ENCODE peak calls at places on chromosome 21, in nine cellular contexts. X, A, N, D, O, Q, P, F and E are unnamed samples.

GRCh38 chr21:44790401-44790800 is 11.2 kb downstream of the UBE2G2 start:
- DNase-seq in N (no peak), X (no peak), O (no peak), F (no peak), P (no peak), A (no peak), Q (no peak), D (no peak), E (no peak)

GRCh38 chr21:31161157-31161556 is 122.9 kb upstream of the KRTAP19-8 start:
- DNase-seq in Q (no peak), O (peak), X (no peak), A (no peak), P (no peak), F (peak), N (no peak), D (no peak), E (no peak)

GRCh38 chr21:37047079-37047478 is 25.8 kb downstream of the PIGP start:
- DNase-seq in O (no peak), A (no peak), Q (no peak), N (no peak), D (no peak), P (no peak), X (no peak), F (peak), E (no peak)

GRCh38 chr21:34603002-34603709 is 11.8 kb downstream of the RCAN1 start:
- DNase-seq in Q (peak), N (peak), O (peak), D (peak), A (peak), X (peak), P (peak), F (peak), E (no peak)

GRCh38 chr21:26007911-26008579 is 162.5 kb downstream of the APP start:
- DNase-seq in D (peak), X (no peak), A (no peak), P (no peak), N (no peak), F (no peak), Q (no peak), O (no peak), E (no peak)

GRCh38 chr21:31872452-31873274 is at the start of gene HUNK:
- DNase-seq in F (no peak), Q (no peak), P (peak), N (peak), X (no peak), A (peak), O (peak), D (no peak), E (no peak)

GRCh38 chr21:16125274-16125673 is 395.5 kb downstream of the USP25 start:
- DNase-seq in P (no peak), Q (no peak), O (peak), D (peak), F (no peak), A (no peak), N (no peak), X (no peak), E (no peak)

GRCh38 chr21:16913010-16913409 is 599.8 kb upstream of the CXADR start:
- DNase-seq in X (no peak), F (peak), N (no peak), D (no peak), A (no peak), Q (no peak), O (peak), P (no peak), E (no peak)

GRCh38 chr21:36681117-36681631 is 17.7 kb upstream of the SIM2 start:
- DNase-seq in D (no peak), Q (no peak), O (no peak), P (no peak), F (no peak), N (no peak), A (no peak), X (no peak), E (no peak)

GRCh38 chr21:14589855-14590563 is 43.9 kb upstream of the SAMSN1 start:
- DNase-seq in A (no peak), O (no peak), F (no peak), P (no peak), X (no peak), N (no peak), Q (no peak), D (no peak), E (no peak)

GRCh38 chr21:26490771-26491170 is 82.3 kb downstream of the CYYR1 start:
- DNase-seq in X (no peak), N (no peak), P (no peak), A (no peak), Q (no peak), D (no peak), F (no peak), O (no peak), E (no peak)

GRCh38 chr21:15631342-15631741 is 98.4 kb upstream of the USP25 start:
- DNase-seq in N (no peak), D (peak), F (peak), Q (no peak), O (no peak), P (no peak), A (peak), X (peak), E (peak)

GRCh38 chr21:25908495-25908894 is 173.7 kb downstream of the GABPA start:
- DNase-seq in A (no peak), X (no peak), P (no peak), F (no peak), Q (no peak), O (no peak), D (no peak), N (no peak), E (no peak)

GRCh38 chr21:27291006-27291405 is 324.1 kb upstream of the ADAMTS5 start:
- DNase-seq in O (no peak), X (no peak), Q (no peak), F (no peak), P (no peak), N (no peak), D (no peak), A (no peak), E (no peak)

GRCh38 chr21:40936151-40936550 is 89.2 kb upstream of the DSCAM start:
- DNase-seq in N (no peak), O (no peak), F (peak), D (no peak), Q (no peak), P (no peak), A (no peak), X (no peak), E (no peak)

GRCh38 chr21:16891821-16892220 is 621.0 kb upstream of the CXADR start:
- DNase-seq in D (peak), Q (no peak), N (no peak), F (peak), O (no peak), A (no peak), X (peak), P (no peak), E (peak)

GRCh38 chr21:26118928-26119540 is 51.5 kb downstream of the APP start:
- DNase-seq in F (no peak), N (no peak), A (no peak), O (no peak), D (no peak), Q (no peak), P (no peak), X (no peak), E (no peak)

GRCh38 chr21:34799092-34799491 is 130.3 kb downstream of the CLIC6 start:
- DNase-seq in P (no peak), D (no peak), X (no peak), O (no peak), F (no peak), A (no peak), Q (no peak), N (no peak), E (no peak)

GRCh38 chr21:29152936-29153335 is 22.5 kb downstream of the MAP3K7CL start:
- DNase-seq in D (no peak), A (no peak), P (no peak), X (no peak), F (peak), O (no peak), N (no peak), Q (no peak), E (no peak)

GRCh38 chr21:15015622-15016471 is 49.0 kb downstream of the NRIP1 start:
- DNase-seq in N (no peak), O (no peak), X (peak), Q (no peak), A (peak), P (no peak), D (peak), F (peak), E (peak)

GRCh38 chr21:39885119-39885848 is 18.0 kb downstream of the PCP4 start:
- DNase-seq in Q (no peak), N (no peak), P (peak), O (peak), D (no peak), F (no peak), A (no peak), X (no peak), E (no peak)

GRCh38 chr21:41481191-41481590 is 26.8 kb downstream of the TMPRSS2 start:
- DNase-seq in F (no peak), Q (no peak), P (no peak), N (no peak), X (peak), O (no peak), A (no peak), D (no peak), E (peak)

GRCh38 chr21:34885636-34886553 is 163.2 kb downstream of the RUNX1 start:
- DNase-seq in A (no peak), X (no peak), O (no peak), D (no peak), Q (no peak), P (peak), N (no peak), F (peak), E (no peak)

GRCh38 chr21:16330340-16331319 is 600.8 kb downstream of the USP25 start:
- DNase-seq in A (peak), Q (no peak), D (peak), F (peak), P (no peak), X (peak), O (peak), N (no peak), E (peak)

GRCh38 chr21:40732243-40732642 is 114.7 kb downstream of the DSCAM start:
- DNase-seq in D (peak), Q (no peak), A (no peak), N (no peak), X (no peak), F (no peak), O (no peak), P (no peak), E (peak)

GRCh38 chr21:26832513-26832912 is 12.7 kb downstream of the ADAMTS1 start:
- DNase-seq in P (no peak), X (no peak), D (no peak), F (no peak), O (no peak), A (no peak), N (no peak), Q (no peak), E (no peak)

GRCh38 chr21:17514124-17514481 is 1.3 kb downstream of the CXADR start:
- DNase-seq in F (peak), D (no peak), Q (no peak), P (no peak), A (no peak), N (no peak), O (no peak), X (no peak), E (no peak)

GRCh38 chr21:18114735-18115134 is 129.9 kb upstream of the CHODL start:
- DNase-seq in P (no peak), N (no peak), F (no peak), O (no peak), D (no peak), X (no peak), Q (no peak), A (no peak), E (no peak)

GRCh38 chr21:34351786-34352241 is 12.0 kb upstream of the KCNE2 start:
- DNase-seq in X (no peak), D (no peak), O (peak), Q (no peak), N (no peak), A (peak), P (no peak), F (peak), E (no peak)

GRCh38 chr21:44427241-44428120 is 27.8 kb upstream of the LRRC3 start:
- DNase-seq in D (no peak), O (no peak), X (no peak), A (no peak), P (no peak), Q (no peak), N (peak), F (no peak), E (no peak)

GRCh38 chr21:29194342-29194741 is 63.9 kb downstream of the MAP3K7CL start:
- DNase-seq in P (no peak), A (no peak), F (no peak), O (no peak), D (no peak), Q (no peak), N (no peak), X (no peak), E (no peak)

GRCh38 chr21:44370027-44370735 is 16.8 kb downstream of the TRPM2 start:
- DNase-seq in D (peak), F (peak), P (peak), X (no peak), O (peak), A (peak), N (no peak), Q (no peak), E (no peak)

GRCh38 chr21:34707876-34708325 is 39.1 kb downstream of the CLIC6 start:
- DNase-seq in A (no peak), F (no peak), D (no peak), P (no peak), Q (no peak), N (no peak), O (no peak), X (no peak), E (no peak)

GRCh38 chr21:14685568-14685967 is 139.5 kb upstream of the SAMSN1 start:
- DNase-seq in D (no peak), O (no peak), Q (no peak), A (no peak), P (no peak), F (no peak), X (no peak), N (no peak), E (no peak)

DNA sequence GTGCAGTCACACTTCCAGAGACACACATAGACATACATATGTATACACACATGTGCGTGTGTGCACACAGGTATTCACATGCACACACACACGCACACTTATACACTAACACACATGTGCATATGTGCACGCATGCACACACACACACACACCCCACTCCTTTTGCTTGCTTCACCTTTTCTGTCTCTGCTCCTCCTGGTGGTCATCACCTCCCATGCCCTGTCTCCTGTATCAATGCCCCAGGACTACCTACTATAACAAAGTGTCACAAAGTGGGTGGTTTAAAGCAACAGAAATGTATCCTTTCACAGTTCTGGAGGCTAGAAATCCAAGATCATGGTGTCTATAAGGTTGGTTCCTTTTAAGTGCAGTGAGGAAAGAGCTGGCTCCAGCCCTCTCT is 27.4 kb downstream of the ETS2 start:
- DNase-seq in N (no peak), X (no peak), Q (no peak), F (no peak), O (no peak), P (no peak), A (no peak), D (no peak), E (no peak)
- TF ChIP-seq CTCF in N (no peak), X (no peak), Q (no peak), F (no peak), O (peak), P (no peak), A (no peak), D (peak), E (no peak)

DNA sequence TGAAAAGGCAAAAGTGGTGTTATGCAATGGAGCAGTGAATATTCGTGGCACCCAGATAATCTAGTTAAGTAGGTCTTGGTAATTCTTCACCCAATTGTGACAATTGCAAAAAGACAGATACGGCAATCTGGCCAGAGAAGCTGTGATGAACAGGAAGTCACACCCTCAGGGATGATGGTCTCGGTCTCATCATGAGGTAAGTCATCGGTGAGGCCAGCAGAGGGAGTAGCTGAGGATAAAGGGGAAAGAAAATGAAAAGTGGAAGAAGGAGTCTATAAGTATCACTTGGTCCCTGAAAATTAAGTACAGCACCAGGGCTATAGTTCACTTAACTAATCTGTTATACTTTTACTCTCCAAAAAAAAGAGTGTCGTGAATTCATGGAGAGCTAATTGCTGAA is 258.8 kb upstream of the NCAM2 start:
- DNase-seq in P (no peak), Q (no peak), O (peak), X (no peak), N (no peak), D (no peak), F (peak), A (no peak), E (no peak)
- TF ChIP-seq CTCF in P (no peak), Q (no peak), O (peak), X (no peak), N (no peak), D (no peak), F (no peak), A (no peak), E (no peak)

DNA sequence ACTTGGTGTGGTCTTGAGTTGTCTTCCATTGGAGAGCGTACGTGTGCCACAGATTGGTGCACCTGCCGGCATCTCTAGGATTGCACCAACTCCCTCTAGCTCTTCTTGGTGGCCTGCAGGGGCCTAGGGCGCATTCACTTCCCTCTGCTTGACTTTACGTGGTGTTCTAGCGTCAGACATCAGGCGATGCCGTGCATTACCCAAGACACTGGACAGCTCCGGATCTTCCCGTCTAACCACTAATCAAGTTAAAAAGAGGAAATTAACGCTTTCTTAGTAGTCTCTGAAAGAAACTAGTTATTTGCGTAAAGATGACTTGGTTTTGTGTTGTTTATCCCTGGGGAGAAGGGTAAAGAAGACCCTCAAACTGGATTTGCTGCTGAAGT is 510 bp upstream of the IL10RB start:
- DNase-seq in P (peak), A (no peak), D (no peak), O (no peak), F (no peak), X (no peak), Q (peak), N (peak), E (no peak)
- TF ChIP-seq CTCF in P (no peak), A (no peak), D (no peak), O (no peak), F (no peak), X (no peak), Q (no peak), N (no peak), E (no peak)

GRCh38 chr21:45818276-45818903 is 163.2 kb upstream of the COL6A1 start:
- DNase-seq in A (peak), X (peak), Q (peak), P (no peak), O (no peak), F (peak), D (peak), N (no peak), E (no peak)
- TF ChIP-seq CTCF in A (no peak), X (no peak), Q (no peak), P (no peak), O (no peak), F (no peak), D (no peak), N (no peak), E (no peak)

GRCh38 chr21:43322311-43322710 is 104.6 kb downstream of the SIK1 start:
- DNase-seq in P (no peak), A (no peak), Q (no peak), F (no peak), X (no peak), N (no peak), O (no peak), D (no peak), E (no peak)

GRCh38 chr21:43323244-43324005 is 103.5 kb downstream of the SIK1 start:
- DNase-seq in P (peak), Q (peak), N (peak), D (no peak), F (no peak), A (no peak), O (no peak), X (no peak), E (no peak)

GRCh38 chr21:43321611-43322010 is 105.3 kb downstream of the SIK1 start:
- DNase-seq in Q (no peak), A (no peak), P (no peak), D (no peak), X (no peak), N (no peak), F (no peak), O (no peak), E (no peak)

GRCh38 chr21:43321111-43321510 is 105.8 kb downstream of the SIK1 start:
- DNase-seq in D (no peak), F (no peak), P (no peak), O (no peak), Q (no peak), N (no peak), X (no peak), A (no peak), E (no peak)

DNA sequence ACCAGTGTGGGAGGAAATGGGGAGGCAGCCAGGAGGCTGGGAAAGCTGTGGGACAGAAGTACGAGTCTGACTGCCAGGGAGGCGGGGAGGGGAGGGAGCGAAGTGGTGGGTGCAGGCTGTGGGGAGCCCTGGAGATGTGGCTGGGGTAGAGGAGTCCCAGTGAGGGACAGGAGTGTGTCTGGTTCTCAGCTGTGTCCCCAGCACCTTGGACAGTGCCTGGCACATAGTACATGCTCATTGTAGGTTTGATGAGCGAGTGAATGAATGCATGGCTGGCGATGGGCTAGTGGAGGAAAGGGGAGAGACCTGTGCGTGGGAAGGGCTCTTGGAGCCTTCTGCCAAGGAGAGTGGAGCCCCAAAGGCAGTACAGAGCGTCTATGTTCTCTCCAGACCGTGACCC is 104.1 kb downstream of the SIK1 start:
- DNase-seq in A (no peak), P (no peak), F (no peak), O (no peak), N (no peak), X (no peak), D (no peak), Q (no peak), E (no peak)
- TF ChIP-seq CTCF in A (no peak), P (no peak), F (no peak), O (no peak), N (no peak), X (no peak), D (no peak), Q (no peak), E (no peak)

DNA sequence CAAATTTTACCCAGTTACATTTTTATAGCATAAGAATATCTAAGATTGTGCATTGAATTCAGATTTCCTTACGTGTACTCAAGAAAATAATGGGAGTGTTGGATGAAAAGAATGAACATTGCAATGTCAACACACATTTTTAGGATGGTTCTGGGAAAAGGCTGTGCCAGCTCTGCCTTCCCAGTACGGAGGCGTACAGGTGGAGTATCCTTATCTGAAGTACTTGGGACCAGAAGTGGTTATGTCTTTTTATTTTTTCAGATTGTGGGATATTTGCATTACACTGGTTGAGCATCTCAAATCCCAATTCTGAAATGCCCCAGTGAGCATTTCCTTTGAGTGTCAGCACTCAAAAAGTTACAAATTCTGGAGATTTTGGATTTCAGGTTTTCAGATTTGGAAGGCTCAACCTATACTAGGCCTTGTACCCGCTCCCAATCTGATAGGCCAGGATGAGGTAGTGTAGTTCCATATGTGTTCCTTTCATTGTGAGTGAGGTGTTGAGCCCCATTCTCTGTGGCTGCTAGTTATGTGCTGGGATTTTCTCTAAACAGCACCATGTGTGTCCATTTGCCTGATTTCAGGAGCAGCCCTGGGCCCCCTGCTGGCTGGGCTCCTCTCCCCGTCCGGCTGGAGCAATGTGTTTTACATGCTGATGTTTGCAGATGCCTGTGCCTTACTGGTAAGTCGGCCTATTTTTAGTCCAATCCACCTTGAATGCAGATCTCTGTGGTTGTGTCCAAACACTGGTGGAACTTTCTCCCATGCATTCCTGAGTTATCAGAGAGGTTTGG is 60.8 kb downstream of the SLC37A1 start:
- DNase-seq in N (peak), P (no peak), F (no peak), A (no peak), Q (no peak), D (no peak), O (peak), X (no peak), E (no peak)
- TF ChIP-seq CTCF in N (peak), P (no peak), F (no peak), A (no peak), Q (no peak), D (peak), O (peak), X (peak), E (peak)